ENCODE peak calls at places on chromosomes 13 and 19, in six cellular contexts. F is astrocyte, C is SK-N-SH, T is PC-3, U is H9, X is GM23248. M is an unnamed sample. For H3K4me1 and H3K27me3, the result is how much of the 10 kb centered on the place peaks cover.

GRCh38 chr19:6800991-6801396 is 28.5 kb downstream of the VAV1 start:
- DNase-seq in T (peak), X (peak), U (peak), C (no peak), F (peak), M (no peak)

GRCh38 chr13:70170689-70171088 is 62.4 kb upstream of the KLHL1 start:
- DNase-seq in U (no peak), C (no peak), X (no peak), F (no peak), T (peak), M (no peak)

GRCh38 chr19:46466536-46467199 is 4.7 kb downstream of the PNMA8A start:
- DNase-seq in X (peak), F (peak), T (peak), C (no peak), U (no peak), M (no peak)

GRCh38 chr13:59409211-59409610 is 754.5 kb downstream of the DIAPH3 start:
- DNase-seq in C (no peak), X (no peak), U (peak), F (peak), T (no peak), M (no peak)

GRCh38 chr19:46620716-46621115 is 4.2 kb downstream of the PTGIR start:
- DNase-seq in X (no peak), T (no peak), C (peak), U (no peak), F (peak), M (no peak)

GRCh38 chr13:33206425-33206824 is 79.1 kb downstream of the STARD13 start:
- DNase-seq in T (peak), U (no peak), X (peak), C (no peak), F (peak), M (no peak)

GRCh38 chr19:18049390-18049789 is 37.3 kb downstream of the IL12RB1 start:
- DNase-seq in T (no peak), U (no peak), C (no peak), X (peak), F (peak), M (peak)

GRCh38 chr13:85236431-85236830 is 562.8 kb downstream of the SLITRK6 start:
- DNase-seq in U (no peak), T (peak), X (no peak), F (peak), C (no peak), M (no peak)

GRCh38 chr13:24274452-24274971 is 34.9 kb upstream of the C1QTNF9 start:
- DNase-seq in U (no peak), F (no peak), T (no peak), X (no peak), C (no peak), M (no peak)

GRCh38 chr13:74751739-74752138 is 617.5 kb upstream of the KLF12 start:
- DNase-seq in F (no peak), T (no peak), C (peak), U (no peak), X (no peak), M (no peak)

DNA sequence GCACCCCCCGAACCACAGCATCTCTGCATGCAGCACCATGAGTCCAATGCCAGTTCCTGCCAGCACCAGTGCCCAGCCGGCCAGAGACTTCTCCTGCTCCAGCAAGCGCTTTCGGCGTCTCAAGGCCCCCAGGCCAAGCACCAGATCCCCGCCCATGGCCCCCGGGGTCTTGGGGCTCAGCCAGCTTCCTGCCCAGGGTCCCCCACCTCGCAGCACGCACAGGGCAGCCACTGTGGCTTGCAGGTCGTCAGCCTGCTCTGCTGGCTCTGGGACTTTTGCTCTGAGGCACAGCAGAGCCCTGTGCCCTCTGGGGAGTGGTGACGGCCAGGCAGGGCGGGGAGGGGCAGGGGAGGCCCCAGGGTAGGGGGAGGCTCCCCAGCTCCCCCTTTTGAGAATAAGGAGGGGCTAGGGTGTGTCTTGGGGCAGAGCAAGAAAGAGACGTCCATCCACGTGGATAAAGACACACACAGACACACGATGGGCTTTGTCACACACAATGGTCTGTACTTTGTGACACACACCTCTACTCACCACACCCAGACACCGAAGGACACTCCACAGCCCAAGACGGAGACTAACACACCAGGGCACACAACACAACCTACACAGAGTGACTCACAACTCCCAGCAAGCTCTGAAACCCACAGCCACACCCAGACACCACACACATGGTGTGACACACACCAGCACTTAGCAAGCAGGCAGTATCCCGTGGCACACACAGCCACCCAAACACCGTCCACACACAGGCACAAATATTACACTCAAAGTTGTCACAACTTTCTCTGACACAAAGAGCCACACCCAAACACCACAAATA is at the start of gene KCNN4:
- DNase-seq in X (peak), F (peak), U (no peak), C (no peak), T (peak), M (peak)
- H3K9ac ChIP-seq in X (peak), F (peak), U (no peak), C (peak), T (peak), M (peak)

GRCh38 chr19:15498910-15499309 is 9.4 kb upstream of the CYP4F22 start:
- DNase-seq in U (peak), T (no peak), C (no peak), F (no peak), X (no peak), M (no peak)

GRCh38 chr19:15502264-15502663 is 6.1 kb upstream of the CYP4F22 start:
- DNase-seq in T (no peak), U (no peak), X (no peak), F (no peak), C (no peak), M (no peak)

GRCh38 chr19:15495151-15495550 is 13.2 kb upstream of the CYP4F22 start:
- DNase-seq in X (no peak), T (no peak), C (no peak), U (no peak), F (no peak), M (no peak)

GRCh38 chr19:15501596-15501995 is 6.7 kb upstream of the CYP4F22 start:
- DNase-seq in C (no peak), X (no peak), T (no peak), F (no peak), U (no peak), M (no peak)

GRCh38 chr19:15498156-15498858 is 10.0 kb upstream of the CYP4F22 start:
- DNase-seq in X (no peak), U (no peak), F (no peak), T (no peak), C (no peak), M (no peak)
- H3K4me1 ChIP-seq in X (under half), U (under half), F (under half), T (under half), C (under half), M (under half)

DNA sequence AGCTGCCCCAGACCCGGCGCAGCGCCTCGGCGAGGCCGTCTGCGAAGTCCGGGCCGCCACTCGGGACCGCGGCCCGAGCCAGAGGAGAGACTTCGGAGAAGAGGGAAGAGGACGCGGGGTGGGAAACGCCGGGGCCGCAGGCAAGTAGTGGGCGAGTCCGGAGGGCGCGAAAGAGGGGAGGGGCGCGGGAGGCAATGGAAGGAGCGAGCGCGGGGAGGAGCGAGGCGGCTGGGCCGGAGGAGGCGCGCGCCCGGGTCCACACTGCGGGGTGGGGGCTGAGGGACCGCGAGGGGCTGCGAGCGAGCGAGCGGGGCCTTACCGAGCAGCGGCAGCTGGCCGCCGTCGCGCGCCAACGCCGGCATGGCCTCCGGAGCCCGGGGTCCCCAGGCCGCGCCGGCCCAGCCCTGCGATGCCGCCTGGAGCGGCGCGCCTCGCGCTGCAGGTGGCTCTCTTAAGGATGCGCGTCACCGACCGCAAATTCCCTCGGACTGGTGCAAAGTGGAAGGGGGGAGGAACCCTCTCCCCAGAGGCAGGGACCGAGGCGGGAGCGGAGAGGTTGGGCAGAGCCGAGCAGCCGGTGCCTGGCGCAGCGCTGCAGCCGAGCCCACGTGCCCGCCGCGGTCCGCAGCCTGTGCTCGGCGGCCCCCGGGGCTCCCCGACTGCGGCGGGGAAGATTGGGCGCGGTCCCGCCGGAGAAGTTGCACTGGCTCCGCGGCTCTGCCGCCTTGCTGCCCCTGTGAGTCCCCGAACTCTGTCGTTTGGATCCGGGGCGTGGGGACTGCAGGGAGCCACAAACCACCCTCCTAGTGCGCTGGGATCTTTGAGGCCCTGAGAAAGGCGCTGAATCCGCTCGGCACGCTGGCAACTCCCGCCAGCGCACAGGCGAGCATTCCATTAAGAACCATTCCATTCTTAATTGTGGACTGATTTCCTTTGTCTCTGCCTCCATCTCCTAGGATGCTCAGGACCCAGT is at the start of gene FLT3:
- DNase-seq in C (peak), T (peak), F (peak), X (peak), U (peak), M (peak)
- H3K27me3 ChIP-seq in C (half or more), T (half or more), F (under half), X (half or more), U (under half), M (under half)

DNA sequence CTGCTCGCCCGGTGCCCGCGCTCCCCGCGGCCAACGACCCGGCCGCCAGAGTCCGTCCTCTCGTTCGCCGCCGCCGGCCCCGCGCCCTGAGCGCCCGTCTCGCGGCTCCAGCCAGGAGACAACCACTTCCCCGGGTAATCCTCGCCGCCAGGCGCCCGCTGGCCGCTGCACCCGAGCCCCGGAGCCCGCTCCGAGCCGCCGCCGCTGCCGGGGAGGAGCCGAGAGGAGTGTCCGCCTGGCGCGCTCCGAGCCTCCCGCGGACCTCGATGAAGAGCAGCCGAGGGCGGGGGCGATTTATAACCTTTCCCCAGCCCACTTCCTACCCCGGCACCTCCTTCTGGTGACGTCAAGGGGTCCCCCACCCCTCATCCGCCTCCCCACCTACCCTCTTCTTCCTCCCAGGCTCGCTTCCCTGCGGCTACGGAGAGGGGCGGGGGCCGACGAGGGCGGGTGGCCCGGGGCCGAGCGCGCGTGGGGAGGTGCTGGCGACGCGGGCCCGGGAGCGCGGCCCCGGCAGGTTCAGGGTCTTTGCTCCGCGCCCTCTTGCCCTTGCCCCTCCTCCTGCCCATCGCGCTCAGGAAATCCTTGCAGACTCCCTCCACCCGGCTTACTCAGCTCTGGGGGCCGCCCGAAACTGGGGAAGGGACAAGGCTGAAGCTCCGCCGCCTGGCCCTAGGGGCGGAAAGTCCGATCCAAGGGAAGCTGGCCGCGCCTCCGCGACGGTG is at the start of gene FLT1:
- DNase-seq in C (peak), F (no peak), T (no peak), U (peak), X (peak), M (peak)
- H3K9ac ChIP-seq in C (no peak), F (peak), T (no peak), U (peak), X (peak), M (peak)

M was measured in colonic mucosa.